ENCODE peak calls at places on chromosomes 16 and 17, in seven cellular contexts. K is left cardiac atrium; X is gastrocnemius medialis; F is NCI-H510A treated with DMSO at 0.1 percent for 48 hours; H is activated CD4-positive, alpha-beta T cell treated with anti-CD3 and anti-CD28 coated beads for 24 hours; A is HFFc6; E is non-pigmented ciliary epithelial cell. N is an unnamed sample.

GRCh38 chr17:81422776-81423697 is 27.8 kb downstream of the BAHCC1 start:
- DNase-seq in K (peak), X (peak), F (no peak), H (no peak), A (peak), E (peak), N (no peak)

GRCh38 chr16:77289331-77289809 is 90.2 kb downstream of the SYCE1L start:
- DNase-seq in K (no peak), X (no peak), F (no peak), H (no peak), A (peak), E (peak), N (no peak)

GRCh38 chr16:3020247-3020603 is at the start of gene TNFRSF12A:
- DNase-seq in K (peak), X (peak), F (peak), H (peak), A (peak), E (peak), N (peak)

GRCh38 chr17:41863074-41863843 is 2.0 kb downstream of the KLHL11 start:
- DNase-seq in K (no peak), X (no peak), F (peak), H (peak), A (no peak), E (no peak), N (no peak)

GRCh38 chr17:46818319-46818928 is at the start of gene WNT3:
- DNase-seq in K (peak), X (no peak), F (peak), H (peak), A (no peak), E (no peak), N (no peak)

GRCh38 chr16:87766485-87766797 is 655 bp upstream of the KLHDC4 start:
- DNase-seq in K (no peak), X (no peak), F (no peak), H (no peak), A (no peak), E (no peak), N (no peak)

GRCh38 chr17:49365667-49366066 is 3.6 kb upstream of the ZNF652 start:
- DNase-seq in K (no peak), X (no peak), F (peak), H (no peak), A (peak), E (no peak), N (no peak)

GRCh38 chr16:87350681-87351319 is 32.8 kb downstream of the FBXO31 start:
- DNase-seq in K (no peak), X (peak), F (no peak), H (no peak), A (peak), E (no peak), N (no peak)

GRCh38 chr17:57971572-57971971 is 16.4 kb upstream of the CUEDC1 start:
- DNase-seq in K (no peak), X (no peak), F (no peak), H (no peak), A (no peak), E (no peak), N (no peak)

GRCh38 chr17:67733371-67733770 is 15.6 kb downstream of the NOL11 start:
- DNase-seq in K (no peak), X (no peak), F (no peak), H (no peak), A (no peak), E (no peak), N (no peak)

GRCh38 chr17:81821603-81822311 is 11.3 kb downstream of the MCRIP1 start:
- DNase-seq in K (peak), X (peak), F (peak), H (no peak), A (peak), E (no peak), N (no peak)

GRCh38 chr17:81685108-81685507 is 1.3 kb downstream of the HGS start:
- DNase-seq in K (no peak), X (no peak), F (no peak), H (no peak), A (peak), E (peak), N (no peak)

GRCh38 chr17:63826468-63827001 is 696 bp upstream of the PSMC5 start:
- DNase-seq in K (no peak), X (no peak), F (no peak), H (no peak), A (peak), E (no peak), N (no peak)

GRCh38 chr17:15263206-15263579 is 1.9 kb downstream of the PMP22 start:
- DNase-seq in K (peak), X (peak), F (no peak), H (no peak), A (peak), E (no peak), N (no peak)

GRCh38 chr16:83615981-83616380 is 191.8 kb upstream of the HSBP1 start:
- DNase-seq in K (no peak), X (no peak), F (peak), H (no peak), A (no peak), E (no peak), N (no peak)

GRCh38 chr17:45314761-45315549 is 1.9 kb downstream of the MAP3K14 start:
- DNase-seq in K (no peak), X (no peak), F (peak), H (no peak), A (no peak), E (no peak), N (no peak)

GRCh38 chr16:17382514-17382913 is 88.2 kb downstream of the XYLT1 start:
- DNase-seq in K (no peak), X (no peak), F (no peak), H (no peak), A (no peak), E (no peak), N (no peak)

GRCh38 chr17:30148376-30148775 is 31.8 kb downstream of the NSRP1 start:
- DNase-seq in K (no peak), X (no peak), F (no peak), H (no peak), A (no peak), E (no peak), N (no peak)

N was measured in GM18507.